ENCODE peak calls at places on chromosomes 2 and 18, in seven cellular contexts. One of them, this sample, is unnamed.

GRCh38 chr2:215528555-215528954 is 92.7 kb upstream of the FN1 start:
- DNase-seq in CD4-positive, alpha-beta memory T cell: no peak
- DNase-seq in adrenal gland: no peak
- DNase-seq in fibroblast of lung: peak; percentile 100
- DNase-seq in right cardiac atrium: no peak
- DNase-seq in AG04450: peak; percentile 90
- DNase-seq in CD8-positive, alpha-beta memory T cell: no peak
- DNase-seq in this sample: no peak

GRCh38 chr18:26553943-26554342 is 5.6 kb upstream of the KCTD1 start:
- DNase-seq in CD4-positive, alpha-beta memory T cell: no peak
- DNase-seq in adrenal gland: no peak
- DNase-seq in fibroblast of lung: no peak
- DNase-seq in right cardiac atrium: no peak
- DNase-seq in AG04450: no peak
- DNase-seq in CD8-positive, alpha-beta memory T cell: no peak
- DNase-seq in this sample: no peak

GRCh38 chr2:223460774-223461211 is 141.4 kb downstream of the SCG2 start:
- DNase-seq in CD4-positive, alpha-beta memory T cell: no peak
- DNase-seq in adrenal gland: no peak
- DNase-seq in fibroblast of lung: peak; percentile 76
- DNase-seq in right cardiac atrium: no peak
- DNase-seq in AG04450: no peak
- DNase-seq in CD8-positive, alpha-beta memory T cell: no peak
- DNase-seq in this sample: no peak

GRCh38 chr2:7748717-7749415 is 831.7 kb downstream of the RNF144A start:
- DNase-seq in CD4-positive, alpha-beta memory T cell: no peak
- DNase-seq in adrenal gland: no peak
- DNase-seq in fibroblast of lung: peak; percentile 26
- DNase-seq in right cardiac atrium: no peak
- DNase-seq in AG04450: no peak
- DNase-seq in CD8-positive, alpha-beta memory T cell: peak; percentile 45
- DNase-seq in this sample: peak; percentile 13

GRCh38 chr2:191041418-191042161 is 27.6 kb upstream of the STAT1 start:
- DNase-seq in CD4-positive, alpha-beta memory T cell: no peak
- DNase-seq in adrenal gland: peak; percentile 43
- DNase-seq in fibroblast of lung: peak; percentile 44
- DNase-seq in right cardiac atrium: no peak
- DNase-seq in AG04450: no peak
- DNase-seq in CD8-positive, alpha-beta memory T cell: no peak
- DNase-seq in this sample: no peak

GRCh38 chr2:18791172-18791797 is 201.9 kb upstream of the NT5C1B start:
- DNase-seq in CD4-positive, alpha-beta memory T cell: no peak
- DNase-seq in adrenal gland: no peak
- DNase-seq in fibroblast of lung: peak; percentile 75
- DNase-seq in right cardiac atrium: no peak
- DNase-seq in AG04450: peak; percentile 15
- DNase-seq in CD8-positive, alpha-beta memory T cell: no peak
- DNase-seq in this sample: no peak

GRCh38 chr2:218806346-218806978 is 24.5 kb downstream of the CYP27A1 start:
- DNase-seq in CD4-positive, alpha-beta memory T cell: no peak
- DNase-seq in adrenal gland: peak; percentile 71
- DNase-seq in fibroblast of lung: peak; percentile 98
- DNase-seq in right cardiac atrium: peak; percentile 81
- DNase-seq in AG04450: peak; percentile 84
- DNase-seq in CD8-positive, alpha-beta memory T cell: no peak
- DNase-seq in this sample: no peak

GRCh38 chr2:217105733-217106649 is 246.1 kb upstream of the TNP1 start:
- DNase-seq in CD4-positive, alpha-beta memory T cell: no peak
- DNase-seq in adrenal gland: no peak
- DNase-seq in fibroblast of lung: peak; percentile 99
- DNase-seq in right cardiac atrium: no peak
- DNase-seq in AG04450: peak; percentile 81
- DNase-seq in CD8-positive, alpha-beta memory T cell: no peak
- DNase-seq in this sample: no peak

GRCh38 chr2:33122726-33123125 is 176.0 kb downstream of the LTBP1 start:
- DNase-seq in CD4-positive, alpha-beta memory T cell: no peak
- DNase-seq in adrenal gland: no peak
- DNase-seq in fibroblast of lung: no peak
- DNase-seq in right cardiac atrium: no peak
- DNase-seq in AG04450: no peak
- DNase-seq in CD8-positive, alpha-beta memory T cell: no peak
- DNase-seq in this sample: no peak

GRCh38 chr2:73254343-73255006 is 20.4 kb downstream of the CCT7 start:
- DNase-seq in CD4-positive, alpha-beta memory T cell: no peak
- DNase-seq in adrenal gland: no peak
- DNase-seq in fibroblast of lung: no peak
- DNase-seq in right cardiac atrium: no peak
- DNase-seq in AG04450: no peak
- DNase-seq in CD8-positive, alpha-beta memory T cell: no peak
- DNase-seq in this sample: no peak

GRCh38 chr2:73253400-73253799 is 19.3 kb downstream of the CCT7 start:
- DNase-seq in CD4-positive, alpha-beta memory T cell: no peak
- DNase-seq in adrenal gland: no peak
- DNase-seq in fibroblast of lung: no peak
- DNase-seq in right cardiac atrium: no peak
- DNase-seq in AG04450: no peak
- DNase-seq in CD8-positive, alpha-beta memory T cell: no peak
- DNase-seq in this sample: no peak

GRCh38 chr2:73255007-73255644 is 21.0 kb downstream of the CCT7 start:
- DNase-seq in CD4-positive, alpha-beta memory T cell: no peak
- DNase-seq in adrenal gland: no peak
- DNase-seq in fibroblast of lung: no peak
- DNase-seq in right cardiac atrium: no peak
- DNase-seq in AG04450: no peak
- DNase-seq in CD8-positive, alpha-beta memory T cell: no peak
- DNase-seq in this sample: no peak

GRCh38 chr2:73252238-73253027 is 18.3 kb downstream of the CCT7 start:
- DNase-seq in CD4-positive, alpha-beta memory T cell: no peak
- DNase-seq in adrenal gland: no peak
- DNase-seq in fibroblast of lung: no peak
- DNase-seq in right cardiac atrium: no peak
- DNase-seq in AG04450: no peak
- DNase-seq in CD8-positive, alpha-beta memory T cell: no peak
- DNase-seq in this sample: no peak

GRCh38 chr2:73253901-73254300 is 19.8 kb downstream of the CCT7 start:
- DNase-seq in CD4-positive, alpha-beta memory T cell: no peak
- DNase-seq in adrenal gland: peak; percentile 68
- DNase-seq in fibroblast of lung: no peak
- DNase-seq in right cardiac atrium: no peak
- DNase-seq in AG04450: no peak
- DNase-seq in CD8-positive, alpha-beta memory T cell: no peak
- DNase-seq in this sample: no peak
- H3K27ac ChIP-seq in CD4-positive, alpha-beta memory T cell: no peak overlapping the region
- H3K27ac ChIP-seq in adrenal gland: peak overlapping the region; percentile 65
- H3K27ac ChIP-seq in fibroblast of lung: no peak overlapping the region
- H3K27ac ChIP-seq in right cardiac atrium: no peak overlapping the region
- H3K27ac ChIP-seq in AG04450: no peak overlapping the region
- H3K27ac ChIP-seq in CD8-positive, alpha-beta memory T cell: no peak overlapping the region
- H3K27ac ChIP-seq in this sample: no peak overlapping the region

GRCh38 chr18:48131042-48131441 is 200.6 kb upstream of the SMAD2 start:
- DNase-seq in CD4-positive, alpha-beta memory T cell: no peak
- DNase-seq in adrenal gland: no peak
- DNase-seq in fibroblast of lung: no peak
- DNase-seq in right cardiac atrium: no peak
- DNase-seq in AG04450: no peak
- DNase-seq in CD8-positive, alpha-beta memory T cell: no peak
- DNase-seq in this sample: no peak
- H3K27me3 ChIP-seq in CD4-positive, alpha-beta memory T cell: no peaks in the 10 kb centered on the region
- H3K27me3 ChIP-seq in adrenal gland: no peaks in the 10 kb centered on the region
- H3K27me3 ChIP-seq in fibroblast of lung: peaks cover 16% of the 10 kb centered on the region
- H3K27me3 ChIP-seq in right cardiac atrium: no peaks in the 10 kb centered on the region
- H3K27me3 ChIP-seq in AG04450: peaks cover 37% of the 10 kb centered on the region
- H3K27me3 ChIP-seq in CD8-positive, alpha-beta memory T cell: no peaks in the 10 kb centered on the region
- H3K27me3 ChIP-seq in this sample: peaks cover 13% of the 10 kb centered on the region

DNA sequence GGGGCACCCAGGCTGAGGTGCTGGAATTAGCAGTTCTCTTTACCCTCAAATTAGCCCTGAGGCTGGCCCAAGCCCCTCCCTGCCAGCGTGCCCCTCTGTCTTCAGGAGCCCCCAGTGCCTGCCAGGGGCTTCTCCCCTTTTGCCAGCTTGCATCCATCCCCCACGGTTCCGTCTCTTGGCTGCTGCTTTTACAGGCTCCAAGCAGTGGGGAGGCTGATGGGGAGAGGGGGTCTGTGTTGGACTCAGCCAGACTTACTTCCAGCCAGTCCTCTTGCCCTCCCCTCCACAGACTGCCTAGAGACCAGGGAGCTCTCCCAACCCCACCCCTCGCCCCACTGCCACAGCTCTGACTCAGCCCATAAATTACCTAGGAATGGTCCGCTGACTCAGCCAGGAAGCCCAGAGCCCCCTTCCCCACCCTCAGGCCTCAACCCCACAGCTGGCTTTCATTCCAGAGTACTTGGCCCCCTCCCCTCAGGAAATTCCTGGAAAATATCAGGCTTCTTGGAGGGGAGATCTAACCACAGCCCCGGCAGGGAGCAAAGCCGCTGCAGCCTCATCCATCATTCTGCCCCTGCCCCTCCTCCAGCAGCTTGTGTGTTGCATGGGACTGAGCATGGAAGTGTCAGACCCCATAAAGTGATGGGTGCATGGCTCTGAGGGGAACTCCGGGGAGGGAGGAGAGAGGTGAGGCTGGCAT is 184.6 kb downstream of the ZFP36L2 start:
- DNase-seq in CD4-positive, alpha-beta memory T cell: no peak
- DNase-seq in adrenal gland: peak; percentile 75
- DNase-seq in fibroblast of lung: peak; percentile 100
- DNase-seq in right cardiac atrium: no peak
- DNase-seq in AG04450: peak; percentile 93
- DNase-seq in CD8-positive, alpha-beta memory T cell: no peak
- DNase-seq in this sample: no peak
- H3K27ac ChIP-seq in CD4-positive, alpha-beta memory T cell: no peak overlapping the region
- H3K27ac ChIP-seq in adrenal gland: peak overlapping the region; percentile 26
- H3K27ac ChIP-seq in fibroblast of lung: peak overlapping the region; percentile 54
- H3K27ac ChIP-seq in right cardiac atrium: no peak overlapping the region
- H3K27ac ChIP-seq in AG04450: peak overlapping the region; percentile 70
- H3K27ac ChIP-seq in CD8-positive, alpha-beta memory T cell: peak overlapping the region; percentile 8
- H3K27ac ChIP-seq in this sample: no peak overlapping the region

DNA sequence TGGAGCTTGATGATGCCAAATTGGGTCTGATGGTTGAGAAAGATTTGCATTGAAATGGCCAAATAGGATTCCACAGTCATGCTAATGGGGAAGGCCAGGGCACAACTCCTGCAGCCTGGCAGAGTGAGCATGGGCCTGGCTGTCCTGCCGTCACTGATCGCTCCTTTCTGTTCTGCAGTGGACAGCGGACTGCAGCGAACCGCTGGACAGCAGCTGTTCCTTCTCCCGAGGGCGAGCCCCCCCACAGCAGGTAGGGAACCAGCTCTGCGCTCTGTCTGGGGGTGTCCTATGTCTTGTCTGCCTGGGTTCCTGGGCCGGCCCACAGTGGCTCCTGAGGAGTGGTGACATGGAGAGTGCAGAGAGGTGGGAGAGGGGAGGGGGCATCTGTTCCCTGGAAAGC is 97.6 kb downstream of the CTIF start:
- DNase-seq in CD4-positive, alpha-beta memory T cell: no peak
- DNase-seq in adrenal gland: no peak
- DNase-seq in fibroblast of lung: no peak
- DNase-seq in right cardiac atrium: no peak
- DNase-seq in AG04450: no peak
- DNase-seq in CD8-positive, alpha-beta memory T cell: no peak
- DNase-seq in this sample: no peak
- H3K27me3 ChIP-seq in CD4-positive, alpha-beta memory T cell: no peaks in the 10 kb centered on the region
- H3K27me3 ChIP-seq in adrenal gland: no peaks in the 10 kb centered on the region
- H3K27me3 ChIP-seq in fibroblast of lung: no peaks in the 10 kb centered on the region
- H3K27me3 ChIP-seq in right cardiac atrium: no peaks in the 10 kb centered on the region
- H3K27me3 ChIP-seq in AG04450: no peaks in the 10 kb centered on the region
- H3K27me3 ChIP-seq in CD8-positive, alpha-beta memory T cell: no peaks in the 10 kb centered on the region
- H3K27me3 ChIP-seq in this sample: no peaks in the 10 kb centered on the region

DNA sequence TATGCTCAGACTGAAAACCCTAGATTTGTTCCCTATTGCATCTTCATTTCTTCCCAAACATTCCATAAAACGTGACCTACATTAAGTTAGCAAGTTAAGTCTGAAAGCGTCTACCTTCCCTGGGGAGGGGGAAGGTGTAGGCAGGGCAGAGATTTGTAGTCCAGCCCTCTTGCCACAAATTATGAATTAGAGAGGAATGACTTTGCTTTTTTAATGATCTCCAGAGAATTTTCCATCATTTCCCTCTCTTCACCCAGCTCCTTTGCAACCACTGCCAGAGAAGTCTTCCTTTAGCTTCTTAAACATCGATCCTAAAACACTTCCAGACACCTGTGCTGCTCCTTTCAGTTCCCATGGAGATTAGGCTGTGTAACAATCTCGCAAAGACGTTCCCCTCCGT is 1.2 kb downstream of the C2orf76 start:
- DNase-seq in CD4-positive, alpha-beta memory T cell: no peak
- DNase-seq in adrenal gland: no peak
- DNase-seq in fibroblast of lung: no peak
- DNase-seq in right cardiac atrium: no peak
- DNase-seq in AG04450: no peak
- DNase-seq in CD8-positive, alpha-beta memory T cell: no peak
- DNase-seq in this sample: no peak
- H3K27ac ChIP-seq in CD4-positive, alpha-beta memory T cell: no peak overlapping the region
- H3K27ac ChIP-seq in adrenal gland: no peak overlapping the region
- H3K27ac ChIP-seq in fibroblast of lung: no peak overlapping the region
- H3K27ac ChIP-seq in right cardiac atrium: peak overlapping the region; percentile 46
- H3K27ac ChIP-seq in AG04450: no peak overlapping the region
- H3K27ac ChIP-seq in CD8-positive, alpha-beta memory T cell: no peak overlapping the region
- H3K27ac ChIP-seq in this sample: no peak overlapping the region

This sample was measured in CD4-positive, alpha-beta T cell.